ENCODE peak calls at places on chromosomes 3 and 15, in seven cellular contexts. D is fibroblast of lung; N is CD4-positive, alpha-beta T cell; U is B cell; M is body of pancreas; B is GM10248; A is AG09309. E is an unnamed sample.

GRCh38 chr3:42353632-42354031 is 56.8 kb downstream of the LYZL4 start:
- DNase-seq in D (no peak), N (no peak), U (no peak), M (no peak), B (no peak), A (no peak), E (no peak)

GRCh38 chr3:110813541-110813940 is 258.1 kb upstream of the NECTIN3 start:
- DNase-seq in D (no peak), N (no peak), U (no peak), M (no peak), B (no peak), A (no peak), E (no peak)

GRCh38 chr15:61057830-61058529 is 171.1 kb downstream of the RORA start:
- DNase-seq in D (no peak), N (no peak), U (no peak), M (no peak), B (no peak), A (no peak), E (no peak)

GRCh38 chr3:178966299-178967183 is 105.1 kb downstream of the ZMAT3 start:
- DNase-seq in D (peak; percentile 67), N (no peak), U (no peak), M (peak; percentile 38), B (peak; percentile 11), A (no peak), E (peak; percentile 38)

GRCh38 chr15:100809587-100809986 is 70.0 kb upstream of the ALDH1A3 start:
- DNase-seq in D (no peak), N (no peak), U (no peak), M (no peak), B (no peak), A (no peak), E (peak; percentile 8)

GRCh38 chr15:91882858-91883586 is 29.5 kb downstream of the SLCO3A1 start:
- DNase-seq in D (peak; percentile 17), N (no peak), U (no peak), M (no peak), B (no peak), A (no peak), E (no peak)

GRCh38 chr15:32887090-32887489 is 169.3 kb downstream of the GREM1 start:
- DNase-seq in D (peak; percentile 28), N (no peak), U (no peak), M (no peak), B (no peak), A (no peak), E (no peak)

GRCh38 chr3:73868688-73869315 is 244.1 kb upstream of the PDZRN3 start:
- DNase-seq in D (peak; percentile 63), N (no peak), U (no peak), M (peak; percentile 49), B (no peak), A (peak; percentile 5), E (peak; percentile 42)

GRCh38 chr3:48215466-48215865 is 7.8 kb upstream of the CAMP start:
- DNase-seq in D (peak; percentile 57), N (no peak), U (no peak), M (no peak), B (no peak), A (no peak), E (no peak)

GRCh38 chr3:119084371-119085069 is 49.9 kb upstream of the IGSF11 start:
- DNase-seq in D (no peak), N (no peak), U (no peak), M (no peak), B (no peak), A (no peak), E (no peak)

GRCh38 chr3:71168043-71168720 is 415.3 kb downstream of the FOXP1 start:
- DNase-seq in D (peak; percentile 94), N (no peak), U (no peak), M (no peak), B (no peak), A (no peak), E (peak; percentile 5)

GRCh38 chr15:40136470-40136869 is 24.4 kb upstream of the BUB1B start:
- DNase-seq in D (no peak), N (no peak), U (no peak), M (no peak), B (no peak), A (no peak), E (no peak)

GRCh38 chr15:100612539-100612938 is 10.2 kb downstream of the ASB7 start:
- DNase-seq in D (no peak), N (no peak), U (no peak), M (no peak), B (no peak), A (no peak), E (no peak)

GRCh38 chr15:94844188-94844532 is 612.8 kb downstream of the MCTP2 start:
- DNase-seq in D (no peak), N (no peak), U (no peak), M (no peak), B (no peak), A (no peak), E (no peak)

GRCh38 chr3:11199902-11200678 is 45.8 kb downstream of the HRH1 start:
- DNase-seq in D (no peak), N (no peak), U (no peak), M (no peak), B (no peak), A (no peak), E (no peak)

GRCh38 chr15:101563397-101563796 is 73.9 kb upstream of the PCSK6 start:
- DNase-seq in D (no peak), N (no peak), U (no peak), M (no peak), B (no peak), A (no peak), E (no peak)

GRCh38 chr3:64732570-64732969 is 44.8 kb upstream of the ADAMTS9 start:
- DNase-seq in D (peak; percentile 49), N (no peak), U (no peak), M (no peak), B (no peak), A (no peak), E (no peak)

GRCh38 chr15:85482896-85483295 is 102.5 kb downstream of the AKAP13 start:
- DNase-seq in D (peak; percentile 85), N (no peak), U (no peak), M (no peak), B (no peak), A (peak; percentile 74), E (peak; percentile 76)

GRCh38 chr3:191356586-191357439 is 26.5 kb upstream of the UTS2B start:
- DNase-seq in D (peak; percentile 66), N (no peak), U (no peak), M (no peak), B (no peak), A (no peak), E (peak; percentile 73)

GRCh38 chr3:148991219-148992026 is at the start of gene GYG1:
- DNase-seq in D (peak; percentile 79), N (peak; percentile 76), U (peak; percentile 76), M (peak; percentile 84), B (peak; percentile 88), A (peak; percentile 21), E (peak; percentile 69)
- TF ChIP-seq CTCF in D (peak; percentile 26), N (peak; percentile 40), U (peak; percentile 18), M (no peak), B (peak; percentile 46), A (peak; percentile 32), E (peak; percentile 67)

GRCh38 chr3:155869664-155870063 is 786 bp upstream of the GMPS start:
- DNase-seq in D (no peak), N (no peak), U (no peak), M (no peak), B (no peak), A (no peak), E (no peak)

GRCh38 chr3:155871746-155872158 is 1.3 kb downstream of the GMPS start:
- DNase-seq in D (peak; percentile 30), N (no peak), U (no peak), M (no peak), B (no peak), A (no peak), E (no peak)

GRCh38 chr3:155872904-155873646 is 2.6 kb downstream of the GMPS start:
- DNase-seq in D (no peak), N (no peak), U (no peak), M (no peak), B (no peak), A (no peak), E (no peak)

GRCh38 chr3:155870945-155871745 is 695 bp downstream of the GMPS start:
- DNase-seq in D (no peak), N (peak; percentile 26), U (peak; percentile 43), M (peak; percentile 57), B (peak; percentile 58), A (no peak), E (peak; percentile 35)

DNA sequence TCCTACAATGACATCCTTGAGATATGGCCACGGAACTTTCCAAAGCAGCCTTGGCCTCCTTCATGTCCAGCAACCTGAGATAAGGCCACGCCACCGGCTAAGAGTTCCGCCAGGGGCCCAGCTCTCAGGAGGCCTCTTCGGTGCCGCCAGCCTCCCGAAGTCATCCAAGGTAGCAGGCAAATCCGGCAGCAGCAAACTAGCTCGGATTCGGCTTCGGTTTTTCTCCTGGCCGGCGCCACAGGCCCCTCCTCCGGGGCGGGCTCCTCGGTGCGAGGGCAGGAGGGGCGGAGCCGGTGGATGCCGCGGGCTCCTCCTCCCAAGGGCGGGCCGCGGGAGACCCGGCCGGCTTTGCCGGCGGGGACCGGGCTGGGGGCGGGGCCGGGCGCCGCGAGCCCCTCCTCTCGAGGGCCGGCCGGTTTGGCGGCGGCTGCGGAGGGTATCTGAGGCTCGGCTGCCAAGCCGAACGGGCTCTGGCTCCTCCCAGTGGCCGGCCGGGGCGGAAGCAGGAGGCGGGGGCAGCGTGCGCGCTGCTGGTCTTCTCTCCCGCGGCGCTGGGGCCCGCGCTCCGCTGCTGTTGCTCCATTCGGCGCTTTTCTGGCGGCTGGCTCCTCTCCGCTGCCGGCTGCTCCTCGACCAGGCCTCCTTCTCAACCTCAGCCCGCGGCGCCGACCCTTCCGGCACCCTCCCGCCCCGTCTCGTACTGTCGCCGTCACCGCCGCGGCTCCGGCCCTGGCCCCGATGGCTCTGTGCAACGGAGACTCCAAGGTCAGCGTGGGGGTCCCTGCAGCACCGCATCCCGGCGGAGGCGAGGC is at the start of gene GMPS:
- DNase-seq in D (peak; percentile 89), N (peak; percentile 95), U (peak; percentile 93), M (peak; percentile 95), B (peak; percentile 98), A (peak; percentile 57), E (peak; percentile 88)
- TF ChIP-seq CTCF in D (peak; percentile 8), N (peak; percentile 47), U (peak; percentile 45), M (peak; percentile 37), B (peak; percentile 63), A (peak; percentile 35), E (peak; percentile 74)

DNA sequence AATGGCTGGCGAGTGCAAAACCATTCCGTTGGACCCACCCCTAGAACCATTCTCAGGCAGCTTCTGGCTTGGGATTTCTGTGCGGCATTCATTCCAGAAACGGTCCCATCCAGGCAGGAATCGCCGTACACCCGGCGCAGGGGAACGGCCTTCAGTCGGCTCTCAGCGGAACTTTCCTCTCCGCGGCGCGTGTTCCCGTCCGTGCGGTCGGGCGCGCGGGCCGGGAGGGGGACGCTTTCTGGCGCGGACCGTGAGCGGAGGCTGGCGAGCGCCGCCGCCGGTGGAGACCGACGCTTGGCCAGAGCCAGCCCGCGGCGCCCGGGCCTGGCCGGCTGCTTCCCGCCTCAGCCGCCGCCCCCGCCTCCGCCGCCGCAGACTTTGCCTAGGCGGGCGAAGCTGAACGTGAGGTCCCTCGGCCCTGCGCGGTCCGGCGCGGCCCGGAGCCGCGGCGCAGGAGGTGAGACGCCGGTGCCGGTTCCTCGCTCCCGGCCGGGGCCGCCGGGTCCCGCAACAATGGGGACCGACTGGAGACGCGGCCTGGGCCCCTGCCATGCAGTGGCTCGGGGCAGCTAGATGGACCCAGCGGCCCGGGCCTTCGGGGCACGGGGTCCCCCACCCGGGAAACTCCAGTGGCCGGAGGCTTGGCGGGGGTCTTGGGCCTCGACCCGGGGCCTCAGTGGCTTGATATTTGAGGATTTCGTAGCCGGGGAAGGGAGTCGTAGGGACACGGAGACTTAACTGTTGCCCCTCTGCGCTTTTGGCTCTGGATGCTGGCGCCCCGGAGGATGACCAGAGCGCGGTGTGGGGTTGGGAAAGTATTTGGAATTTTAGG is at the start of gene RAD54L2:
- DNase-seq in D (peak; percentile 85), N (peak; percentile 72), U (peak; percentile 78), M (peak; percentile 84), B (peak; percentile 91), A (no peak), E (peak; percentile 71)
- TF ChIP-seq CTCF in D (no peak), N (no peak), U (no peak), M (peak; percentile 20), B (peak; percentile 46), A (no peak), E (peak; percentile 47)

GRCh38 chr15:69806287-69806915 is 291.3 kb downstream of the TLE3 start:
- DNase-seq in D (no peak), N (no peak), U (no peak), M (no peak), B (no peak), A (no peak), E (no peak)
- TF ChIP-seq CTCF in D (no peak), N (no peak), U (no peak), M (no peak), B (no peak), A (no peak), E (no peak)